ENCODE peak calls at places on chromosomes 13 and 19, in seven cellular contexts. F is mesothelial cell of epicardium; O is T follicular helper cell; X is stimulated activated CD4-positive, alpha-beta T cell treated with anti-CD3 and anti-CD28 coated beads, TNF-alpha, amount 100 ng/mL, for 1 hour; Y is activated CD4-positive, alpha-beta T cell treated with anti-CD3 and anti-CD28 coated beads, Interleukin-2, amount 50 U/mL, for 1 hour; A is NCI-H1092 treated with DMSO at 0.1 percent for 48 hours; K is posterior vena cava. M is an unnamed sample.

GRCh38 chr19:46374526-46375475 is 27.9 kb downstream of the PPP5C start:
- DNase-seq in F (no peak), O (no peak), X (no peak), Y (no peak), A (no peak), K (peak), M (no peak)

GRCh38 chr19:23054456-23054855 is 51.5 kb upstream of the ZNF728 start:
- DNase-seq in F (no peak), O (no peak), X (no peak), Y (no peak), A (no peak), K (no peak), M (no peak)

GRCh38 chr13:50467156-50467814 is 376.2 kb downstream of the DLEU7 start:
- DNase-seq in F (no peak), O (no peak), X (no peak), Y (no peak), A (no peak), K (no peak), M (no peak)

GRCh38 chr19:33175886-33176669 is 18.1 kb upstream of the LRP3 start:
- DNase-seq in F (no peak), O (peak), X (no peak), Y (peak), A (no peak), K (no peak), M (peak)

GRCh38 chr19:31438401-31439269 is 89.4 kb upstream of the TSHZ3 start:
- DNase-seq in F (no peak), O (no peak), X (no peak), Y (no peak), A (no peak), K (no peak), M (no peak)

GRCh38 chr13:110812111-110812868 is 98.8 kb downstream of the ING1 start:
- DNase-seq in F (no peak), O (no peak), X (no peak), Y (no peak), A (no peak), K (peak), M (no peak)

GRCh38 chr19:4732680-4733114 is 9.1 kb upstream of the DPP9 start:
- DNase-seq in F (no peak), O (peak), X (peak), Y (peak), A (peak), K (no peak), M (peak)

GRCh38 chr13:67023088-67023893 is 206.8 kb downstream of the PCDH9 start:
- DNase-seq in F (no peak), O (no peak), X (no peak), Y (no peak), A (peak), K (no peak), M (no peak)

GRCh38 chr19:44908074-44908835 is 2.7 kb downstream of the APOE start:
- DNase-seq in F (no peak), O (no peak), X (no peak), Y (no peak), A (no peak), K (no peak), M (no peak)